ENCODE peak calls at places on chromosome 1, in seven cellular contexts. One of them, this sample, is unnamed.
A peak's percentile ranks its signal among the peaks of the same experiment; 100 is the strongest.

GRCh38 chr1:93196591-93196990 is 16.1 kb downstream of the CCDC18 start:
- DNase-seq in neural progenitor cell: no peak
- DNase-seq in sigmoid colon: no peak
- DNase-seq in CD4-positive, CD25-positive, alpha-beta regulatory T cell: no peak
- DNase-seq in H9: no peak
- DNase-seq in adrenal gland: no peak
- DNase-seq in pancreas: no peak
- DNase-seq in this sample: no peak

GRCh38 chr1:212179394-212180076 is 105.7 kb upstream of the PPP2R5A start:
- DNase-seq in H9: no peak
- DNase-seq in neural progenitor cell: no peak
- DNase-seq in adrenal gland: no peak
- DNase-seq in sigmoid colon: no peak
- DNase-seq in CD4-positive, CD25-positive, alpha-beta regulatory T cell: no peak
- DNase-seq in pancreas: no peak
- DNase-seq in this sample: no peak

GRCh38 chr1:69648486-69648885 is 80.8 kb downstream of the LRRC7 start:
- DNase-seq in pancreas: no peak
- DNase-seq in sigmoid colon: no peak
- DNase-seq in adrenal gland: no peak
- DNase-seq in neural progenitor cell: no peak
- DNase-seq in CD4-positive, CD25-positive, alpha-beta regulatory T cell: no peak
- DNase-seq in H9: no peak
- DNase-seq in this sample: peak; percentile 30

GRCh38 chr1:178137238-178137637 is 43.3 kb downstream of the RASAL2 start:
- DNase-seq in adrenal gland: no peak
- DNase-seq in pancreas: no peak
- DNase-seq in neural progenitor cell: no peak
- DNase-seq in H9: no peak
- DNase-seq in sigmoid colon: no peak
- DNase-seq in CD4-positive, CD25-positive, alpha-beta regulatory T cell: no peak
- DNase-seq in this sample: no peak

GRCh38 chr1:184986250-184986649 is 11.9 kb upstream of the NIBAN1 start:
- DNase-seq in sigmoid colon: no peak
- DNase-seq in adrenal gland: no peak
- DNase-seq in H9: no peak
- DNase-seq in CD4-positive, CD25-positive, alpha-beta regulatory T cell: peak; percentile 13
- DNase-seq in pancreas: no peak
- DNase-seq in neural progenitor cell: no peak
- DNase-seq in this sample: no peak

GRCh38 chr1:76786232-76786631 is 81.0 kb upstream of the ST6GALNAC5 start:
- DNase-seq in CD4-positive, CD25-positive, alpha-beta regulatory T cell: no peak
- DNase-seq in H9: no peak
- DNase-seq in neural progenitor cell: no peak
- DNase-seq in adrenal gland: no peak
- DNase-seq in sigmoid colon: no peak
- DNase-seq in pancreas: no peak
- DNase-seq in this sample: no peak

GRCh38 chr1:246503341-246503740 is 3.7 kb downstream of the SMYD3 start:
- DNase-seq in neural progenitor cell: no peak
- DNase-seq in H9: no peak
- DNase-seq in adrenal gland: no peak
- DNase-seq in sigmoid colon: no peak
- DNase-seq in CD4-positive, CD25-positive, alpha-beta regulatory T cell: no peak
- DNase-seq in pancreas: no peak
- DNase-seq in this sample: no peak

GRCh38 chr1:246035060-246035531 is 472.0 kb downstream of the SMYD3 start:
- DNase-seq in sigmoid colon: no peak
- DNase-seq in neural progenitor cell: no peak
- DNase-seq in pancreas: no peak
- DNase-seq in H9: no peak
- DNase-seq in CD4-positive, CD25-positive, alpha-beta regulatory T cell: no peak
- DNase-seq in adrenal gland: no peak
- DNase-seq in this sample: no peak

GRCh38 chr1:234114648-234115307 is 210.3 kb downstream of the SLC35F3 start:
- DNase-seq in H9: no peak
- DNase-seq in CD4-positive, CD25-positive, alpha-beta regulatory T cell: peak; percentile 57
- DNase-seq in adrenal gland: peak; percentile 42
- DNase-seq in neural progenitor cell: peak; percentile 75
- DNase-seq in sigmoid colon: no peak
- DNase-seq in pancreas: no peak
- DNase-seq in this sample: peak; percentile 59

GRCh38 chr1:94783342-94784264 is 36.6 kb upstream of the SLC44A3 start:
- DNase-seq in adrenal gland: peak; percentile 60
- DNase-seq in sigmoid colon: peak; percentile 92
- DNase-seq in CD4-positive, CD25-positive, alpha-beta regulatory T cell: no peak
- DNase-seq in H9: no peak
- DNase-seq in pancreas: peak; percentile 85
- DNase-seq in neural progenitor cell: no peak
- DNase-seq in this sample: no peak

GRCh38 chr1:244854865-244855578 is 9.3 kb downstream of the HNRNPU start:
- DNase-seq in adrenal gland: no peak
- DNase-seq in sigmoid colon: no peak
- DNase-seq in H9: no peak
- DNase-seq in CD4-positive, CD25-positive, alpha-beta regulatory T cell: peak; percentile 38
- DNase-seq in neural progenitor cell: no peak
- DNase-seq in pancreas: no peak
- DNase-seq in this sample: no peak

GRCh38 chr1:114322207-114322606 is 168.5 kb upstream of the SYT6 start:
- DNase-seq in neural progenitor cell: no peak
- DNase-seq in pancreas: no peak
- DNase-seq in CD4-positive, CD25-positive, alpha-beta regulatory T cell: no peak
- DNase-seq in adrenal gland: no peak
- DNase-seq in H9: no peak
- DNase-seq in sigmoid colon: no peak
- DNase-seq in this sample: no peak

GRCh38 chr1:186577633-186578032 is 102.6 kb downstream of the PTGS2 start:
- DNase-seq in adrenal gland: no peak
- DNase-seq in sigmoid colon: no peak
- DNase-seq in pancreas: no peak
- DNase-seq in H9: no peak
- DNase-seq in CD4-positive, CD25-positive, alpha-beta regulatory T cell: no peak
- DNase-seq in neural progenitor cell: no peak
- DNase-seq in this sample: no peak

GRCh38 chr1:25195835-25196234 is 36.5 kb downstream of the SYF2 start:
- DNase-seq in adrenal gland: no peak
- DNase-seq in H9: no peak
- DNase-seq in pancreas: no peak
- DNase-seq in neural progenitor cell: no peak
- DNase-seq in sigmoid colon: no peak
- DNase-seq in CD4-positive, CD25-positive, alpha-beta regulatory T cell: no peak
- DNase-seq in this sample: no peak

GRCh38 chr1:28783363-28783762 is 28.6 kb upstream of the OPRD1 start:
- DNase-seq in CD4-positive, CD25-positive, alpha-beta regulatory T cell: no peak
- DNase-seq in sigmoid colon: no peak
- DNase-seq in pancreas: no peak
- DNase-seq in adrenal gland: no peak
- DNase-seq in H9: no peak
- DNase-seq in neural progenitor cell: no peak
- DNase-seq in this sample: no peak

GRCh38 chr1:3727042-3727824 is 25.0 kb upstream of the CCDC27 start:
- DNase-seq in H9: peak; percentile 80
- DNase-seq in neural progenitor cell: peak; percentile 68
- DNase-seq in pancreas: no peak
- DNase-seq in sigmoid colon: no peak
- DNase-seq in adrenal gland: no peak
- DNase-seq in CD4-positive, CD25-positive, alpha-beta regulatory T cell: no peak
- DNase-seq in this sample: no peak

GRCh38 chr1:114032271-114033218 is 53.3 kb downstream of the OLFML3 start:
- DNase-seq in pancreas: no peak
- DNase-seq in sigmoid colon: no peak
- DNase-seq in neural progenitor cell: no peak
- DNase-seq in H9: peak; percentile 71
- DNase-seq in adrenal gland: no peak
- DNase-seq in CD4-positive, CD25-positive, alpha-beta regulatory T cell: no peak
- DNase-seq in this sample: no peak

GRCh38 chr1:231899046-231899445 is 272.5 kb downstream of the DISC1 start:
- DNase-seq in neural progenitor cell: no peak
- DNase-seq in adrenal gland: no peak
- DNase-seq in H9: no peak
- DNase-seq in sigmoid colon: no peak
- DNase-seq in pancreas: no peak
- DNase-seq in CD4-positive, CD25-positive, alpha-beta regulatory T cell: no peak
- DNase-seq in this sample: no peak

GRCh38 chr1:230977781-230978490 is 725 bp downstream of the TTC13 start:
- DNase-seq in pancreas: peak; percentile 40
- DNase-seq in sigmoid colon: no peak
- DNase-seq in H9: peak; percentile 37
- DNase-seq in neural progenitor cell: peak; percentile 66
- DNase-seq in CD4-positive, CD25-positive, alpha-beta regulatory T cell: peak; percentile 27
- DNase-seq in adrenal gland: peak; percentile 37
- DNase-seq in this sample: peak; percentile 60

GRCh38 chr1:221809101-221810029 is 67.5 kb upstream of the DUSP10 start:
- DNase-seq in neural progenitor cell: no peak
- DNase-seq in CD4-positive, CD25-positive, alpha-beta regulatory T cell: peak; percentile 24
- DNase-seq in adrenal gland: no peak
- DNase-seq in H9: no peak
- DNase-seq in pancreas: no peak
- DNase-seq in sigmoid colon: no peak
- DNase-seq in this sample: no peak

GRCh38 chr1:158978730-158979129 is 31.0 kb upstream of the IFI16 start:
- DNase-seq in CD4-positive, CD25-positive, alpha-beta regulatory T cell: no peak
- DNase-seq in neural progenitor cell: no peak
- DNase-seq in adrenal gland: no peak
- DNase-seq in sigmoid colon: no peak
- DNase-seq in pancreas: no peak
- DNase-seq in H9: no peak
- DNase-seq in this sample: no peak

GRCh38 chr1:19011832-19012231 is 55.4 kb upstream of the IFFO2 start:
- DNase-seq in H9: no peak
- DNase-seq in neural progenitor cell: no peak
- DNase-seq in CD4-positive, CD25-positive, alpha-beta regulatory T cell: no peak
- DNase-seq in sigmoid colon: no peak
- DNase-seq in pancreas: no peak
- DNase-seq in adrenal gland: no peak
- DNase-seq in this sample: no peak

GRCh38 chr1:56285554-56286402 is 293.6 kb downstream of the PLPP3 start:
- DNase-seq in CD4-positive, CD25-positive, alpha-beta regulatory T cell: no peak
- DNase-seq in adrenal gland: no peak
- DNase-seq in neural progenitor cell: no peak
- DNase-seq in H9: no peak
- DNase-seq in pancreas: no peak
- DNase-seq in sigmoid colon: no peak
- DNase-seq in this sample: no peak

DNA sequence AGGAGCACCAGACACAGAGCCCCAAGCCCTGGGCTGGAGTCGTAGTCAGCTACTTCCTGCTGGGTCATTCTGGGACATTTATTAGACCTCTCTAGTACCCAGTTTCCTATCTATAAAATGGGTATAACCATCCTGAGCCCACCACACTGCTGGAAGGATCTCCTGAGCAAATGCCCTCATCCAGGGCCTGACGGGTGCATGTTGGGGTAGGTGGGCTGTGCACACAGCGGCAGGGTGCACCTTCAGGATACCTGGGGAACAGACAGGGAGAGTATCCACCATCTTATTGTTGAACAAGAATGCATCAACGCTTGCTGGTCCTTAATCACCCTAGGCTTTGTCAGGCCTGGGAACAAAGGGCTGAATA is 191.0 kb downstream of the HIVEP3 start:
- DNase-seq in CD4-positive, CD25-positive, alpha-beta regulatory T cell: no peak
- DNase-seq in H9: no peak
- DNase-seq in pancreas: no peak
- DNase-seq in adrenal gland: no peak
- DNase-seq in neural progenitor cell: no peak
- DNase-seq in sigmoid colon: peak; percentile 56
- DNase-seq in this sample: no peak
- H3K4me1 ChIP-seq in CD4-positive, CD25-positive, alpha-beta regulatory T cell: peaks cover 25% of the 10 kb centered on the region
- H3K4me1 ChIP-seq in H9: no peaks in the 10 kb centered on the region
- H3K4me1 ChIP-seq in pancreas: no peaks in the 10 kb centered on the region
- H3K4me1 ChIP-seq in adrenal gland: no peaks in the 10 kb centered on the region
- H3K4me1 ChIP-seq in neural progenitor cell: peaks cover 6% of the 10 kb centered on the region
- H3K4me1 ChIP-seq in sigmoid colon: peaks cover 3% of the 10 kb centered on the region
- H3K4me1 ChIP-seq in this sample: peaks cover 61% of the 10 kb centered on the region

GRCh38 chr1:45004281-45004920 is 6.7 kb downstream of the HECTD3 start:
- DNase-seq in pancreas: no peak
- DNase-seq in adrenal gland: peak; percentile 10
- DNase-seq in H9: no peak
- DNase-seq in neural progenitor cell: no peak
- DNase-seq in CD4-positive, CD25-positive, alpha-beta regulatory T cell: no peak
- DNase-seq in sigmoid colon: no peak
- DNase-seq in this sample: no peak
- H3K4me1 ChIP-seq in pancreas: no peaks in the 10 kb centered on the region
- H3K4me1 ChIP-seq in adrenal gland: no peaks in the 10 kb centered on the region
- H3K4me1 ChIP-seq in H9: no peaks in the 10 kb centered on the region
- H3K4me1 ChIP-seq in neural progenitor cell: no peaks in the 10 kb centered on the region
- H3K4me1 ChIP-seq in CD4-positive, CD25-positive, alpha-beta regulatory T cell: peaks cover 3% of the 10 kb centered on the region
- H3K4me1 ChIP-seq in sigmoid colon: peaks cover 2% of the 10 kb centered on the region
- H3K4me1 ChIP-seq in this sample: peaks cover 8% of the 10 kb centered on the region

GRCh38 chr1:108505766-108506075 is 54.2 kb upstream of the EEIG2 start:
- DNase-seq in CD4-positive, CD25-positive, alpha-beta regulatory T cell: peak; percentile 65
- DNase-seq in H9: no peak
- DNase-seq in sigmoid colon: no peak
- DNase-seq in neural progenitor cell: no peak
- DNase-seq in pancreas: no peak
- DNase-seq in adrenal gland: no peak
- DNase-seq in this sample: no peak

GRCh38 chr1:108504447-108504846 is 54.3 kb downstream of the NBPF6 start:
- DNase-seq in sigmoid colon: no peak
- DNase-seq in CD4-positive, CD25-positive, alpha-beta regulatory T cell: no peak
- DNase-seq in neural progenitor cell: no peak
- DNase-seq in H9: no peak
- DNase-seq in adrenal gland: no peak
- DNase-seq in pancreas: no peak
- DNase-seq in this sample: no peak

GRCh38 chr1:108502138-108502537 is 52.0 kb downstream of the NBPF6 start:
- DNase-seq in H9: no peak
- DNase-seq in sigmoid colon: no peak
- DNase-seq in pancreas: no peak
- DNase-seq in CD4-positive, CD25-positive, alpha-beta regulatory T cell: no peak
- DNase-seq in adrenal gland: no peak
- DNase-seq in neural progenitor cell: no peak
- DNase-seq in this sample: no peak

GRCh38 chr1:108503062-108503740 is 53.1 kb downstream of the NBPF6 start:
- DNase-seq in pancreas: no peak
- DNase-seq in H9: peak; percentile 37
- DNase-seq in CD4-positive, CD25-positive, alpha-beta regulatory T cell: no peak
- DNase-seq in sigmoid colon: no peak
- DNase-seq in neural progenitor cell: peak; percentile 12
- DNase-seq in adrenal gland: no peak
- DNase-seq in this sample: no peak

DNA sequence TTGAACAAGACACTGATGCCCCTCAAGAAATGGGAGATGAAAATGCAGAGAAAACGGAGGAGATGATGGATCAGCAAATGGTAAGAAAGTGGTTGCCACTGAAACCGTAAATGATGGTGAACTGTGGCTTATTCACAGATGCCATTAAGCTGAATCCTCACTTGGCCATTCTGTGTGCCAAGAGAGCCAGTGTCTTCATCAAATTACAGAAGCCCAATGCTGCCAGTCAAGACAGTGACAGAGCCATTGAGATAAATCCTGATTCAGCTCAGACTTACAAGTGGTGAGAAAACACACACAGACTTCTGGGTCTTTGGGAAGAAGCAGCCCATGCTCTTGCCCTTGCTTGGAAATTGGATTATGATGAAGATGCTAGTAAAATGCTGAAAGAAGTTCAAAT is 52.5 kb downstream of the NBPF6 start:
- DNase-seq in sigmoid colon: no peak
- DNase-seq in adrenal gland: no peak
- DNase-seq in pancreas: no peak
- DNase-seq in CD4-positive, CD25-positive, alpha-beta regulatory T cell: no peak
- DNase-seq in neural progenitor cell: no peak
- DNase-seq in H9: no peak
- DNase-seq in this sample: no peak
- H3K4me1 ChIP-seq in sigmoid colon: peaks cover 8% of the 10 kb centered on the region
- H3K4me1 ChIP-seq in adrenal gland: no peaks in the 10 kb centered on the region
- H3K4me1 ChIP-seq in pancreas: no peaks in the 10 kb centered on the region
- H3K4me1 ChIP-seq in CD4-positive, CD25-positive, alpha-beta regulatory T cell: peaks cover 17% of the 10 kb centered on the region
- H3K4me1 ChIP-seq in neural progenitor cell: no peaks in the 10 kb centered on the region
- H3K4me1 ChIP-seq in H9: peaks cover 3% of the 10 kb centered on the region
- H3K4me1 ChIP-seq in this sample: no peaks in the 10 kb centered on the region

GRCh38 chr1:162710349-162710748 is 78.1 kb downstream of the DDR2 start:
- DNase-seq in CD4-positive, CD25-positive, alpha-beta regulatory T cell: no peak
- DNase-seq in adrenal gland: no peak
- DNase-seq in neural progenitor cell: no peak
- DNase-seq in sigmoid colon: no peak
- DNase-seq in pancreas: no peak
- DNase-seq in H9: no peak
- DNase-seq in this sample: no peak
- H3K4me1 ChIP-seq in CD4-positive, CD25-positive, alpha-beta regulatory T cell: no peaks in the 10 kb centered on the region
- H3K4me1 ChIP-seq in adrenal gland: peaks cover 55% of the 10 kb centered on the region
- H3K4me1 ChIP-seq in neural progenitor cell: no peaks in the 10 kb centered on the region
- H3K4me1 ChIP-seq in sigmoid colon: peaks cover 100% of the 10 kb centered on the region
- H3K4me1 ChIP-seq in pancreas: peaks cover 8% of the 10 kb centered on the region
- H3K4me1 ChIP-seq in H9: no peaks in the 10 kb centered on the region
- H3K4me1 ChIP-seq in this sample: no peaks in the 10 kb centered on the region